ENCODE peak calls at places on chromosome 13, in four cellular contexts. J, Y, N and G are unnamed samples.

GRCh38 chr13:99314640-99315176 is 7.5 kb upstream of the GPR183 start:
- DNase-seq in N (no peak), Y (no peak), J (no peak), G (no peak)

GRCh38 chr13:79775830-79776229 is 294.9 kb downstream of the NDFIP2 start:
- DNase-seq in Y (no peak), J (peak; percentile 17), N (no peak), G (no peak)

GRCh38 chr13:44160549-44161278 is 212.9 kb upstream of the SERP2 start:
- DNase-seq in N (no peak), Y (no peak), J (no peak), G (no peak)

GRCh38 chr13:108297114-108297513 is 27.6 kb downstream of the TNFSF13B start:
- DNase-seq in Y (no peak), N (no peak), J (no peak), G (no peak)

GRCh38 chr13:24746618-24747247 is 17.2 kb upstream of the RNF17 start:
- DNase-seq in N (no peak), J (no peak), Y (no peak), G (no peak)

GRCh38 chr13:101425156-101425471 is 8.8 kb upstream of the NALCN start:
- DNase-seq in Y (no peak), N (no peak), J (no peak), G (no peak)

GRCh38 chr13:35787937-35788336 is 311.4 kb upstream of the MAB21L1 start:
- DNase-seq in Y (no peak), J (no peak), N (no peak), G (no peak)

GRCh38 chr13:39952244-39953233 is 297.1 kb downstream of the COG6 start:
- DNase-seq in N (no peak), Y (no peak), J (no peak), G (no peak)

GRCh38 chr13:30645629-30646028 is 27.9 kb downstream of the USPL1 start:
- DNase-seq in N (no peak), Y (no peak), J (no peak), G (no peak)

GRCh38 chr13:74026753-74027152 is 107.5 kb downstream of the KLF12 start:
- DNase-seq in N (peak; percentile 70), Y (no peak), J (no peak), G (no peak)

GRCh38 chr13:99975626-99976025 is 4.1 kb upstream of the ZIC5 start:
- DNase-seq in N (no peak), J (no peak), Y (no peak), G (no peak)

GRCh38 chr13:76764916-76765315 is 121.3 kb downstream of the KCTD12 start:
- DNase-seq in N (no peak), J (no peak), Y (no peak), G (no peak)

GRCh38 chr13:38758278-38758677 is 71.4 kb downstream of the FREM2 start:
- DNase-seq in N (no peak), Y (no peak), J (no peak), G (no peak)

GRCh38 chr13:27744861-27745260 is 47.4 kb upstream of the GSX1 start:
- DNase-seq in N (no peak), J (no peak), Y (no peak), G (no peak)

GRCh38 chr13:23175920-23176319 is 4.9 kb upstream of the SGCG start:
- DNase-seq in J (no peak), Y (no peak), N (no peak), G (no peak)

GRCh38 chr13:102395174-102395573 is 6.7 kb downstream of the FGF14 start:
- DNase-seq in J (no peak), N (no peak), Y (no peak), G (no peak)

GRCh38 chr13:79781829-79782540 is 301.0 kb downstream of the NDFIP2 start:
- DNase-seq in N (no peak), Y (no peak), J (no peak), G (no peak)

GRCh38 chr13:51806571-51806970 is 2.6 kb upstream of the DHRS12 start:
- DNase-seq in J (no peak), N (no peak), Y (no peak), G (no peak)

GRCh38 chr13:83214452-83214851 is 667.8 kb downstream of the SLITRK1 start:
- DNase-seq in N (no peak), J (no peak), Y (no peak), G (no peak)

GRCh38 chr13:73259061-73259908 is 200.5 kb downstream of the KLF5 start:
- DNase-seq in J (no peak), Y (no peak), N (no peak), G (no peak)

GRCh38 chr13:19993024-19993423 is 34.5 kb downstream of the ZMYM2 start:
- DNase-seq in Y (no peak), J (no peak), N (no peak), G (no peak)

GRCh38 chr13:20798027-20798426 is 24.3 kb upstream of the EEF1AKMT1 start:
- DNase-seq in J (no peak), N (no peak), Y (no peak), G (no peak)

GRCh38 chr13:92833071-92833470 is 393.5 kb upstream of the GPC6 start:
- DNase-seq in J (no peak), N (no peak), Y (no peak), G (no peak)

GRCh38 chr13:20482275-20482761 is 43.3 kb downstream of the CRYL1 start:
- DNase-seq in N (no peak), J (no peak), Y (no peak), G (no peak)

GRCh38 chr13:73198888-73199497 is 140.2 kb downstream of the KLF5 start:
- DNase-seq in J (no peak), N (no peak), Y (no peak), G (no peak)

GRCh38 chr13:74751739-74752138 is 617.5 kb upstream of the KLF12 start:
- DNase-seq in Y (no peak), J (no peak), N (no peak), G (no peak)